ENCODE peak calls at places on chromosomes 5 and 9, in seven cellular contexts. R is hepatocyte, S is fibroblast of the aortic adventitia, B is lower lobe of right lung, O is ovary, J is endothelial cell of umbilical vein, L is cardiac muscle cell. G is an unnamed sample.

GRCh38 chr5:142437563-142437962 is 112.7 kb upstream of the SPRY4 start:
- DNase-seq in R (no peak), S (no peak), B (no peak), O (no peak), J (no peak), L (no peak), G (no peak)

GRCh38 chr9:90964101-90965020 is 162.7 kb downstream of the SYK start:
- DNase-seq in R (peak), S (peak), B (peak), O (peak), J (peak), L (no peak), G (no peak)

GRCh38 chr5:41559184-41559583 is 48.8 kb upstream of the PLCXD3 start:
- DNase-seq in R (no peak), S (no peak), B (no peak), O (no peak), J (no peak), L (no peak), G (no peak)

GRCh38 chr5:17105744-17106450 is 111.5 kb upstream of the BASP1 start:
- DNase-seq in R (peak), S (peak), B (no peak), O (no peak), J (peak), L (no peak), G (peak)

GRCh38 chr9:98318834-98319478 is 63.5 kb upstream of the TBC1D2 start:
- DNase-seq in R (no peak), S (peak), B (no peak), O (no peak), J (no peak), L (no peak), G (no peak)

GRCh38 chr5:142896325-142897007 is 126.3 kb downstream of the ARHGAP26 start:
- DNase-seq in R (no peak), S (no peak), B (no peak), O (no peak), J (no peak), L (no peak), G (no peak)

GRCh38 chr9:111839387-111839786 is 44.6 kb upstream of the SHOC1 start:
- DNase-seq in R (peak), S (peak), B (peak), O (no peak), J (peak), L (no peak), G (no peak)

GRCh38 chr9:117705386-117705785 is 1.2 kb downstream of the TLR4 start:
- DNase-seq in R (no peak), S (no peak), B (no peak), O (no peak), J (peak), L (no peak), G (no peak)

GRCh38 chr5:73160239-73160671 is 12.7 kb upstream of the TMEM174 start:
- DNase-seq in R (no peak), S (no peak), B (no peak), O (no peak), J (no peak), L (no peak), G (no peak)

GRCh38 chr5:35205606-35206005 is 24.7 kb downstream of the PRLR start:
- DNase-seq in R (no peak), S (no peak), B (no peak), O (no peak), J (no peak), L (no peak), G (no peak)

GRCh38 chr5:81425569-81425968 is 31.6 kb upstream of the ACOT12 start:
- DNase-seq in R (peak), S (peak), B (no peak), O (no peak), J (peak), L (peak), G (peak)

GRCh38 chr5:82421119-82421518 is 143.0 kb upstream of the RPS23 start:
- DNase-seq in R (no peak), S (peak), B (no peak), O (no peak), J (peak), L (no peak), G (peak)

GRCh38 chr5:13252701-13253100 is 691.8 kb downstream of the DNAH5 start:
- DNase-seq in R (no peak), S (peak), B (no peak), O (no peak), J (peak), L (no peak), G (no peak)

GRCh38 chr5:113044776-113045175 is 68.2 kb downstream of the DCP2 start:
- DNase-seq in R (no peak), S (no peak), B (no peak), O (no peak), J (no peak), L (no peak), G (no peak)

GRCh38 chr5:173204185-173204979 is 30.6 kb downstream of the NKX2-5 start:
- DNase-seq in R (peak), S (peak), B (no peak), O (no peak), J (peak), L (peak), G (no peak)

GRCh38 chr5:72383280-72384205 is 63.4 kb downstream of the PTCD2 start:
- DNase-seq in R (no peak), S (peak), B (no peak), O (no peak), J (no peak), L (no peak), G (no peak)

GRCh38 chr5:1184163-1184470 is 17.3 kb upstream of the SLC6A19 start:
- DNase-seq in R (no peak), S (no peak), B (peak), O (no peak), J (no peak), L (no peak), G (no peak)

GRCh38 chr9:114682846-114683245 is 854 bp upstream of the TEX48 start:
- DNase-seq in R (no peak), S (no peak), B (no peak), O (no peak), J (no peak), L (no peak), G (no peak)

GRCh38 chr5:22372826-22373660 is 480.1 kb downstream of the CDH12 start:
- DNase-seq in R (no peak), S (no peak), B (no peak), O (no peak), J (no peak), L (no peak), G (no peak)

GRCh38 chr9:108290839-108291585 is 564.8 kb downstream of the ACTL7B start:
- DNase-seq in R (no peak), S (no peak), B (no peak), O (no peak), J (no peak), L (no peak), G (peak)

GRCh38 chr9:133780404-133780945 is 42.3 kb upstream of the SARDH start:
- DNase-seq in R (no peak), S (no peak), B (no peak), O (no peak), J (no peak), L (no peak), G (no peak)

GRCh38 chr9:99005651-99006050 is 61.9 kb downstream of the COL15A1 start:
- DNase-seq in R (no peak), S (no peak), B (no peak), O (peak), J (no peak), L (no peak), G (no peak)

GRCh38 chr9:112203536-112203935 is 28.4 kb upstream of the SUSD1 start:
- DNase-seq in R (no peak), S (peak), B (no peak), O (no peak), J (no peak), L (no peak), G (no peak)

GRCh38 chr5:58717303-58718012 is 134.6 kb downstream of the RAB3C start:
- DNase-seq in R (no peak), S (no peak), B (no peak), O (no peak), J (no peak), L (no peak), G (no peak)

GRCh38 chr9:93952119-93952783 is 2.9 kb downstream of the BARX1 start:
- DNase-seq in R (no peak), S (no peak), B (no peak), O (no peak), J (no peak), L (no peak), G (no peak)

GRCh38 chr5:8729437-8729836 is 816.4 kb downstream of the SEMA5A start:
- DNase-seq in R (no peak), S (peak), B (no peak), O (no peak), J (no peak), L (no peak), G (no peak)

GRCh38 chr9:95055851-95056551 is 261.5 kb downstream of the FANCC start:
- DNase-seq in R (no peak), S (peak), B (no peak), O (no peak), J (peak), L (no peak), G (no peak)

GRCh38 chr5:32471784-32472183 is 27.2 kb upstream of the ZFR start:
- DNase-seq in R (no peak), S (no peak), B (no peak), O (no peak), J (no peak), L (no peak), G (no peak)

GRCh38 chr5:106880656-106881055 is 790.1 kb downstream of the EFNA5 start:
- DNase-seq in R (peak), S (no peak), B (no peak), O (no peak), J (no peak), L (no peak), G (no peak)

GRCh38 chr5:122591828-122592227 is 183.1 kb upstream of the SNX2 start:
- DNase-seq in R (no peak), S (no peak), B (no peak), O (no peak), J (no peak), L (no peak), G (no peak)

GRCh38 chr9:107480386-107480789 is 9.2 kb downstream of the KLF4 start:
- DNase-seq in R (peak), S (peak), B (peak), O (peak), J (no peak), L (no peak), G (peak)

GRCh38 chr9:134597957-134598883 is 43.4 kb upstream of the COL5A1 start:
- DNase-seq in R (peak), S (no peak), B (no peak), O (no peak), J (no peak), L (peak), G (no peak)

GRCh38 chr9:109307380-109308240 is 13.2 kb downstream of the EPB41L4B start:
- DNase-seq in R (peak), S (no peak), B (no peak), O (no peak), J (no peak), L (no peak), G (no peak)
- H3K4me3 ChIP-seq in R (no peak), S (no peak), B (no peak), O (no peak), J (no peak), L (no peak), G (no peak)

DNA sequence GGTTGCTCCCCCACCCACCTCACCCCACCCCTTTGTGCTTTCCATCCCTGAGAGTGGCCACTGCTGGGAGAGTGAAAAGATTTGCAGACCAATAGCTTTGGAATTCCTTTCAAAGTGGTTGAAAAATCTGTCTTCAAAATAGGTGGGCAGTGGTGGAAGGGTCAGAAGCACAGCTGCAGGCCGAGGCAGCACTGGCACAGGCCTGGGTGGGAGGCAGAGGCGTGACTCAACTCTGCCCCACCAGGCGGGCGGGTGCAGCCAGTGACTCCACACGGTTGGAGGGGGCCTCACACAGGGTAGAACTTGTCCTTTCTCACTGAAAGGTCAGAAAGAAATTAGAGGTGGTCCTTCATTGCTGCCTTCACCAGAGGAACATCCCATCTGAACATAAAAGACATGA is 214.9 kb upstream of the TBCA start:
- DNase-seq in R (no peak), S (no peak), B (no peak), O (no peak), J (no peak), L (no peak), G (no peak)
- TF ChIP-seq CTCF in R (no peak), S (no peak), B (no peak), O (no peak), J (no peak), L (no peak), G (no peak)

DNA sequence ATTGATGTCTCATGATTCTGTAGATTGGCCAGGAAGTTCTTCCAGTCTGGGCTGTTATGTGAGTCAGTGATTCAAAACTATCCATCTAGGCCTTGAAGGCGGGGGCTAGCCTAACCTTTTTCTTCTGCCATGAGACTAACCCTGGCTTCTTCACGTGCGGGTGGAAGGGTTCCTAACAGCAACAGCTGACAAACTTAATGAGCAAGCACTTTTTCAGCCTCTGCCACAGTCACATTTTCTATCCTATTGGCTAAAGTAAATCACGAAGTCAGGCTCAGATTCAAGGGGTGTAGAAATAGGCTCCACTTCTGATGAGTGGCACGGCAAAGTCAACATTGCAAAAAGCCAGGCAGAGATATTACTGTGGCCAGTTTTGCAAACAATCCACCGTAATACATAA is 68.4 kb downstream of the STK32A start:
- DNase-seq in R (no peak), S (peak), B (no peak), O (no peak), J (peak), L (no peak), G (peak)
- H3K4me3 ChIP-seq in R (no peak), S (no peak), B (no peak), O (no peak), J (no peak), L (no peak), G (no peak)

DNA sequence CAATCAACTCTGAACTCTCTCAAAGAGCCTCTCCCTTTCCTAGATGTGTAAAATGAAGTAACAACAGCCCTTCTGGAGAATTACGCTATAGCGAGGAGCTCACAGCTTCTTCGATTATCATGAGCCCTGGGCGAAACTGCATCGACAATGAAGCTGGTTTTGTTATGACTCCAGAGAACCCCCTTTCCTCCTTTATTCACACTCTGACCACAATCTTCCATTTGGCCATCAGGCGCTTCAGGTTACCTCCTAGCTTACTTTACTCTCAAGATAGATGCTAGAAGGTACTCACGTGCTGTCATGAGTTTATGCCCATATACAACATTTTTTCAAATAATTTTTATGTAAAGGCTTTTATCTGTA is 362.7 kb upstream of the RFX3 start:
- DNase-seq in R (no peak), S (no peak), B (no peak), O (no peak), J (no peak), L (no peak), G (no peak)
- TF ChIP-seq CTCF in R (no peak), S (no peak), B (no peak), O (no peak), J (no peak), L (no peak), G (no peak)

GRCh38 chr5:141039517-141039916 is 11.7 kb upstream of the PCDHB1 start:
- DNase-seq in R (peak), S (no peak), B (no peak), O (no peak), J (no peak), L (no peak), G (no peak)

GRCh38 chr5:141040763-141041426 is 10.3 kb upstream of the PCDHB1 start:
- DNase-seq in R (peak), S (peak), B (peak), O (peak), J (peak), L (peak), G (peak)

GRCh38 chr5:141039061-141039460 is 12.1 kb upstream of the PCDHB1 start:
- DNase-seq in R (no peak), S (no peak), B (no peak), O (no peak), J (no peak), L (no peak), G (no peak)

GRCh38 chr5:141041427-141041785 is 9.8 kb upstream of the PCDHB1 start:
- DNase-seq in R (no peak), S (no peak), B (no peak), O (no peak), J (no peak), L (no peak), G (no peak)

DNA sequence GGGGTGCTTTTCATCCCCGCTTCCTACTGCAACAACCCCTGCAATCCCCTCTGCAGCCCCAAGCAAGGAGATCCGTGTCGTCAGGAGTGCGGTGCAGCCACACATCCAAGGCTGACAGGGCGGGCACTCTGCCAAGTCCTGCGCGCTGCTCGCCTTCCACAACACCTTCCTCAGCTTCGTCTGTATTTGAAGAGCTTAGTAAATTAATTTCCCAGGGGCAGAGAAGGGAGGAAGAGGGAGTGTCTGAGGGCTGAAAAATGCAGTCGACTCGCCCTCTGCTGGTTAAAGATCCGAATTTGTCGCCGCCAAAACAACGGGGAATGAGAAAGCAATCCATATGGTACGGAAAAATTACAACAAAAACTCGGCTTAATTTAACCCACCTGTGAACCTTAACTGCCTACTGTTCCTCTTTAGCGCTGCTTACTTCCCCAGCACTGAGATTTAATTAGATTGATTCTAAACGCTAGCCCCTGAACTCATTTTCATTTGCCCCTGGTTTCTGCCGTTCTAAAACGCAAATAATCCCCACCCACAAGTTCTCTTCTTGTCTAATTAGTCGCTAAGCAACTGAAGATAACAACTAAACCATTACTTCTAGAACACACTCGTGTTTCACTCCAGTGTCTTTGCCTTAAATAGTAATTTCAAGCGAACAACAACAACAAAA is 10.9 kb upstream of the PCDHB1 start:
- DNase-seq in R (peak), S (no peak), B (peak), O (no peak), J (peak), L (peak), G (no peak)
- H3K4me3 ChIP-seq in R (peak), S (no peak), B (peak), O (peak), J (no peak), L (peak), G (no peak)

GRCh38 chr9:87594218-87594617 is 96.6 kb downstream of the DAPK1 start:
- DNase-seq in R (no peak), S (peak), B (peak), O (no peak), J (no peak), L (no peak), G (no peak)

GRCh38 chr9:87592554-87593394 is 95.1 kb downstream of the DAPK1 start:
- DNase-seq in R (peak), S (peak), B (peak), O (peak), J (no peak), L (peak), G (no peak)

GRCh38 chr9:87595605-87596004 is 97.9 kb downstream of the DAPK1 start:
- DNase-seq in R (peak), S (no peak), B (peak), O (no peak), J (no peak), L (no peak), G (no peak)

GRCh38 chr9:87596862-87597261 is 99.2 kb downstream of the DAPK1 start:
- DNase-seq in R (no peak), S (no peak), B (peak), O (peak), J (no peak), L (no peak), G (no peak)

GRCh38 chr9:87594662-87595061 is 97.0 kb downstream of the DAPK1 start:
- DNase-seq in R (no peak), S (no peak), B (no peak), O (no peak), J (no peak), L (no peak), G (no peak)
- TF ChIP-seq CTCF in R (no peak), S (no peak), B (no peak), O (no peak), J (no peak), L (no peak), G (no peak)

GRCh38 chr5:168324864-168325615 is 33.6 kb downstream of the WWC1 start:
- DNase-seq in R (no peak), S (no peak), B (no peak), O (no peak), J (no peak), L (no peak), G (no peak)

GRCh38 chr5:168328804-168329203 is 37.4 kb downstream of the WWC1 start:
- DNase-seq in R (peak), S (no peak), B (no peak), O (no peak), J (no peak), L (peak), G (no peak)

GRCh38 chr5:168327451-168327850 is 36.0 kb downstream of the WWC1 start:
- DNase-seq in R (no peak), S (no peak), B (no peak), O (no peak), J (no peak), L (no peak), G (no peak)

GRCh38 chr5:168327994-168328393 is 36.5 kb downstream of the WWC1 start:
- DNase-seq in R (peak), S (peak), B (no peak), O (no peak), J (no peak), L (no peak), G (no peak)

GRCh38 chr5:168327019-168327421 is 35.6 kb downstream of the WWC1 start:
- DNase-seq in R (no peak), S (peak), B (no peak), O (no peak), J (no peak), L (no peak), G (no peak)
- H3K4me3 ChIP-seq in R (no peak), S (no peak), B (no peak), O (no peak), J (no peak), L (no peak), G (no peak)

G was measured in AG09309.